ENCODE peak calls at places on chromosomes 1 and 21, in eight cellular contexts. S is NCI-H1092 treated with DMSO at 0.1 percent for 48 hours; Q is CD4-positive, CD25-positive, alpha-beta regulatory T cell; M is HAP-1; Z is psoas muscle; Y is IMR-90; R is T-cell; J is cardiac fibroblast. N is an unnamed sample.

GRCh38 chr1:3171761-3172160 is 102.8 kb downstream of the PRDM16 start:
- DNase-seq in S (no peak), Q (no peak), M (no peak), Z (no peak), Y (no peak), R (no peak), J (no peak), N (no peak)

GRCh38 chr1:210597555-210598134 is 268.9 kb downstream of the HHAT start:
- DNase-seq in S (no peak), Q (no peak), M (no peak), Z (no peak), Y (peak), R (no peak), J (peak), N (peak)

GRCh38 chr1:224175615-224176014 is 7.4 kb upstream of the DEGS1 start:
- DNase-seq in S (peak), Q (no peak), M (no peak), Z (peak), Y (peak), R (no peak), J (peak), N (peak)

GRCh38 chr1:61056674-61057439 is 25.5 kb upstream of the NFIA start:
- DNase-seq in S (peak), Q (no peak), M (peak), Z (peak), Y (peak), R (peak), J (peak), N (peak)

GRCh38 chr1:20596106-20596505 is 7.2 kb downstream of the CDA start:
- DNase-seq in S (no peak), Q (no peak), M (no peak), Z (no peak), Y (no peak), R (no peak), J (no peak), N (no peak)

GRCh38 chr21:41245509-41246135 is 71.0 kb upstream of the FAM3B start:
- DNase-seq in S (no peak), Q (no peak), M (no peak), Z (no peak), Y (no peak), R (no peak), J (no peak), N (no peak)

GRCh38 chr1:197144570-197145325 is 1.7 kb downstream of the ASPM start:
- DNase-seq in S (peak), Q (no peak), M (peak), Z (no peak), Y (peak), R (no peak), J (peak), N (peak)

GRCh38 chr1:151199860-151200581 is 1.7 kb downstream of the PIP5K1A start:
- DNase-seq in S (no peak), Q (no peak), M (peak), Z (no peak), Y (peak), R (no peak), J (peak), N (peak)

GRCh38 chr21:41552254-41552653 is 44.3 kb upstream of the TMPRSS2 start:
- DNase-seq in S (no peak), Q (no peak), M (no peak), Z (no peak), Y (no peak), R (no peak), J (no peak), N (no peak)

GRCh38 chr1:28516518-28516956 is 10.7 kb downstream of the RCC1 start:
- DNase-seq in S (no peak), Q (no peak), M (peak), Z (no peak), Y (no peak), R (no peak), J (peak), N (no peak)

GRCh38 chr21:42299324-42300044 is 15.7 kb downstream of the TFF3 start:
- DNase-seq in S (no peak), Q (no peak), M (no peak), Z (peak), Y (no peak), R (no peak), J (peak), N (no peak)

GRCh38 chr1:151828931-151829330 is 2.7 kb downstream of the RORC start:
- DNase-seq in S (no peak), Q (no peak), M (peak), Z (peak), Y (peak), R (no peak), J (no peak), N (peak)

GRCh38 chr1:25486602-25487001 is 55.9 kb downstream of the MACO1 start:
- DNase-seq in S (no peak), Q (no peak), M (no peak), Z (no peak), Y (peak), R (no peak), J (peak), N (peak)

GRCh38 chr21:35563885-35564451 is 496.4 kb downstream of the SETD4 start:
- DNase-seq in S (peak), Q (no peak), M (no peak), Z (peak), Y (peak), R (no peak), J (peak), N (peak)

GRCh38 chr1:235649722-235650163 is at the start of gene GNG4:
- DNase-seq in S (peak), Q (no peak), M (peak), Z (no peak), Y (no peak), R (peak), J (no peak), N (peak)

GRCh38 chr1:86016076-86016746 is 140.4 kb downstream of the COL24A1 start:
- DNase-seq in S (no peak), Q (no peak), M (no peak), Z (no peak), Y (peak), R (no peak), J (no peak), N (peak)

GRCh38 chr1:88683516-88683847 is 591 bp upstream of the PKN2 start:
- DNase-seq in S (no peak), Q (no peak), M (no peak), Z (peak), Y (peak), R (peak), J (no peak), N (no peak)

GRCh38 chr1:203860396-203860951 is 925 bp upstream of the SNRPE start:
- DNase-seq in S (peak), Q (no peak), M (peak), Z (peak), Y (peak), R (no peak), J (peak), N (peak)

GRCh38 chr1:228685081-228685480 is 50.2 kb upstream of the RHOU start:
- DNase-seq in S (no peak), Q (no peak), M (no peak), Z (no peak), Y (no peak), R (no peak), J (no peak), N (no peak)

N was measured in adipocyte.